ENCODE peak calls at places on chromosomes 5 and 9, in five cellular contexts. One of them, this sample, is unnamed.

GRCh38 chr5:140349244-140349643 is 2.8 kb upstream of the HBEGF start:
- DNase-seq in stimulated activated CD8-positive, alpha-beta memory T cell treated with anti-CD3 and anti-CD28 coated beads, Interleukin-2, amount 100 ng/mL, for 48 hours: no peak
- DNase-seq in mammary epithelial cell: peak; percentile 70
- DNase-seq in cardiac fibroblast: no peak
- DNase-seq in GM13977: no peak
- DNase-seq in this sample: no peak

GRCh38 chr5:103745353-103746065 is 182.9 kb upstream of the NUDT12 start:
- DNase-seq in stimulated activated CD8-positive, alpha-beta memory T cell treated with anti-CD3 and anti-CD28 coated beads, Interleukin-2, amount 100 ng/mL, for 48 hours: no peak
- DNase-seq in mammary epithelial cell: no peak
- DNase-seq in cardiac fibroblast: no peak
- DNase-seq in GM13977: no peak
- DNase-seq in this sample: no peak

GRCh38 chr5:173020643-173021042 is 35.5 kb upstream of the CREBRF start:
- DNase-seq in cardiac fibroblast: no peak
- DNase-seq in stimulated activated CD8-positive, alpha-beta memory T cell treated with anti-CD3 and anti-CD28 coated beads, Interleukin-2, amount 100 ng/mL, for 48 hours: no peak
- DNase-seq in GM13977: no peak
- DNase-seq in mammary epithelial cell: no peak
- DNase-seq in this sample: no peak

GRCh38 chr5:172007795-172008465 is 1.5 kb upstream of the FBXW11 start:
- DNase-seq in GM13977: no peak
- DNase-seq in mammary epithelial cell: peak; percentile 85
- DNase-seq in stimulated activated CD8-positive, alpha-beta memory T cell treated with anti-CD3 and anti-CD28 coated beads, Interleukin-2, amount 100 ng/mL, for 48 hours: no peak
- DNase-seq in cardiac fibroblast: peak; percentile 71
- DNase-seq in this sample: peak; percentile 24

GRCh38 chr9:32394381-32395049 is 10.1 kb downstream of the ACO1 start:
- DNase-seq in stimulated activated CD8-positive, alpha-beta memory T cell treated with anti-CD3 and anti-CD28 coated beads, Interleukin-2, amount 100 ng/mL, for 48 hours: no peak
- DNase-seq in mammary epithelial cell: peak; percentile 48
- DNase-seq in cardiac fibroblast: no peak
- DNase-seq in GM13977: no peak
- DNase-seq in this sample: no peak

GRCh38 chr9:105881654-105882349 is 187.5 kb downstream of the TMEM38B start:
- DNase-seq in cardiac fibroblast: peak; percentile 71
- DNase-seq in mammary epithelial cell: peak; percentile 51
- DNase-seq in GM13977: peak; percentile 48
- DNase-seq in stimulated activated CD8-positive, alpha-beta memory T cell treated with anti-CD3 and anti-CD28 coated beads, Interleukin-2, amount 100 ng/mL, for 48 hours: peak; percentile 37
- DNase-seq in this sample: peak; percentile 63

GRCh38 chr5:112289465-112289864 is 129.6 kb downstream of the EPB41L4A start:
- DNase-seq in cardiac fibroblast: no peak
- DNase-seq in mammary epithelial cell: peak; percentile 1
- DNase-seq in stimulated activated CD8-positive, alpha-beta memory T cell treated with anti-CD3 and anti-CD28 coated beads, Interleukin-2, amount 100 ng/mL, for 48 hours: no peak
- DNase-seq in GM13977: no peak
- DNase-seq in this sample: no peak

GRCh38 chr9:84652496-84653081 is 16.9 kb upstream of the NTRK2 start:
- DNase-seq in stimulated activated CD8-positive, alpha-beta memory T cell treated with anti-CD3 and anti-CD28 coated beads, Interleukin-2, amount 100 ng/mL, for 48 hours: no peak
- DNase-seq in mammary epithelial cell: no peak
- DNase-seq in GM13977: no peak
- DNase-seq in cardiac fibroblast: no peak
- DNase-seq in this sample: no peak

GRCh38 chr5:178417391-178417811 is 172.8 kb downstream of the COL23A1 start:
- DNase-seq in cardiac fibroblast: no peak
- DNase-seq in stimulated activated CD8-positive, alpha-beta memory T cell treated with anti-CD3 and anti-CD28 coated beads, Interleukin-2, amount 100 ng/mL, for 48 hours: no peak
- DNase-seq in mammary epithelial cell: no peak
- DNase-seq in GM13977: no peak
- DNase-seq in this sample: no peak

This sample was measured in AG20443.